ENCODE peak calls at places on chromosomes 12 and 14, in five cellular contexts. One of them, this sample, is unnamed.

GRCh38 chr12:75889214-75889613 is 142.4 kb downstream of the PHLDA1 start:
- DNase-seq in HEK293T: no peak
- DNase-seq in occipital lobe: peak; percentile 18
- DNase-seq in esophagus muscularis mucosa: no peak
- DNase-seq in fibroblast of the aortic adventitia: no peak
- DNase-seq in this sample: no peak

GRCh38 chr14:36161781-36162180 is 14.7 kb downstream of the PTCSC3 start:
- DNase-seq in HEK293T: no peak
- DNase-seq in esophagus muscularis mucosa: no peak
- DNase-seq in fibroblast of the aortic adventitia: no peak
- DNase-seq in occipital lobe: no peak
- DNase-seq in this sample: no peak

GRCh38 chr12:123973552-123974341 is 732 bp downstream of the ZNF664 start:
- DNase-seq in occipital lobe: peak; percentile 25
- DNase-seq in HEK293T: peak; percentile 22
- DNase-seq in esophagus muscularis mucosa: peak; percentile 92
- DNase-seq in fibroblast of the aortic adventitia: no peak
- DNase-seq in this sample: no peak

GRCh38 chr14:86779416-86779815 is 1213.6 kb downstream of the GALC start:
- DNase-seq in fibroblast of the aortic adventitia: peak; percentile 34
- DNase-seq in HEK293T: no peak
- DNase-seq in esophagus muscularis mucosa: no peak
- DNase-seq in occipital lobe: no peak
- DNase-seq in this sample: no peak

GRCh38 chr12:58873496-58873895 is 46.8 kb downstream of the LRIG3 start:
- DNase-seq in fibroblast of the aortic adventitia: no peak
- DNase-seq in occipital lobe: no peak
- DNase-seq in esophagus muscularis mucosa: no peak
- DNase-seq in HEK293T: no peak
- DNase-seq in this sample: no peak

GRCh38 chr12:12954361-12954760 is 2.4 kb upstream of the GPRC5D start:
- DNase-seq in esophagus muscularis mucosa: peak; percentile 42
- DNase-seq in HEK293T: no peak
- DNase-seq in fibroblast of the aortic adventitia: no peak
- DNase-seq in occipital lobe: no peak
- DNase-seq in this sample: no peak

GRCh38 chr14:100340454-100340813 is 17.3 kb downstream of the SLC25A47 start:
- DNase-seq in occipital lobe: no peak
- DNase-seq in fibroblast of the aortic adventitia: no peak
- DNase-seq in esophagus muscularis mucosa: no peak
- DNase-seq in HEK293T: no peak
- DNase-seq in this sample: no peak

GRCh38 chr14:72801841-72802587 is 91.9 kb downstream of the DPF3 start:
- DNase-seq in HEK293T: no peak
- DNase-seq in occipital lobe: no peak
- DNase-seq in fibroblast of the aortic adventitia: peak; percentile 12
- DNase-seq in esophagus muscularis mucosa: no peak
- DNase-seq in this sample: no peak

GRCh38 chr12:62738105-62738504 is 196.8 kb downstream of the PPM1H start:
- DNase-seq in occipital lobe: no peak
- DNase-seq in esophagus muscularis mucosa: no peak
- DNase-seq in HEK293T: no peak
- DNase-seq in fibroblast of the aortic adventitia: peak; percentile 25
- DNase-seq in this sample: no peak

GRCh38 chr12:124544311-124544970 is 23.0 kb downstream of the NCOR2 start:
- DNase-seq in occipital lobe: no peak
- DNase-seq in esophagus muscularis mucosa: no peak
- DNase-seq in fibroblast of the aortic adventitia: no peak
- DNase-seq in HEK293T: no peak
- DNase-seq in this sample: no peak

GRCh38 chr12:20280515-20280914 is 87.8 kb upstream of the PDE3A start:
- DNase-seq in occipital lobe: no peak
- DNase-seq in fibroblast of the aortic adventitia: peak; percentile 74
- DNase-seq in esophagus muscularis mucosa: no peak
- DNase-seq in HEK293T: no peak
- DNase-seq in this sample: no peak

GRCh38 chr12:2998789-2999264 is 39.6 kb downstream of the TEAD4 start:
- DNase-seq in esophagus muscularis mucosa: no peak
- DNase-seq in fibroblast of the aortic adventitia: peak; percentile 67
- DNase-seq in occipital lobe: peak; percentile 69
- DNase-seq in HEK293T: no peak
- DNase-seq in this sample: peak; percentile 23

GRCh38 chr14:102043251-102044025 is 43.4 kb downstream of the HSP90AA1 start:
- DNase-seq in occipital lobe: peak; percentile 34
- DNase-seq in esophagus muscularis mucosa: no peak
- DNase-seq in fibroblast of the aortic adventitia: no peak
- DNase-seq in HEK293T: no peak
- DNase-seq in this sample: no peak

GRCh38 chr12:40946612-40947194 is 241.4 kb upstream of the PDZRN4 start:
- DNase-seq in fibroblast of the aortic adventitia: peak; percentile 59
- DNase-seq in occipital lobe: no peak
- DNase-seq in HEK293T: peak; percentile 10
- DNase-seq in esophagus muscularis mucosa: no peak
- DNase-seq in this sample: no peak

GRCh38 chr12:38919191-38919590 is 13.8 kb upstream of the CPNE8 start:
- DNase-seq in HEK293T: no peak
- DNase-seq in occipital lobe: no peak
- DNase-seq in fibroblast of the aortic adventitia: peak; percentile 37
- DNase-seq in esophagus muscularis mucosa: no peak
- DNase-seq in this sample: no peak

GRCh38 chr14:93970589-93970966 is 5.8 kb downstream of the ASB2 start:
- DNase-seq in HEK293T: peak; percentile 18
- DNase-seq in esophagus muscularis mucosa: no peak
- DNase-seq in occipital lobe: no peak
- DNase-seq in fibroblast of the aortic adventitia: no peak
- DNase-seq in this sample: no peak

GRCh38 chr12:106113042-106113441 is 25.7 kb downstream of the NUAK1 start:
- DNase-seq in esophagus muscularis mucosa: no peak
- DNase-seq in HEK293T: no peak
- DNase-seq in occipital lobe: no peak
- DNase-seq in fibroblast of the aortic adventitia: peak; percentile 30
- DNase-seq in this sample: no peak

GRCh38 chr14:78674820-78675219 is 504.6 kb downstream of the NRXN3 start:
- DNase-seq in fibroblast of the aortic adventitia: no peak
- DNase-seq in occipital lobe: no peak
- DNase-seq in HEK293T: no peak
- DNase-seq in esophagus muscularis mucosa: no peak
- DNase-seq in this sample: no peak

GRCh38 chr12:56990648-56991318 is 15.6 kb downstream of the ZBTB39 start:
- DNase-seq in esophagus muscularis mucosa: peak; percentile 72
- DNase-seq in fibroblast of the aortic adventitia: no peak
- DNase-seq in HEK293T: no peak
- DNase-seq in occipital lobe: no peak
- DNase-seq in this sample: no peak

GRCh38 chr14:96265387-96265786 is 9.4 kb downstream of the BDKRB1 start:
- DNase-seq in esophagus muscularis mucosa: no peak
- DNase-seq in HEK293T: no peak
- DNase-seq in fibroblast of the aortic adventitia: no peak
- DNase-seq in occipital lobe: no peak
- DNase-seq in this sample: no peak

GRCh38 chr12:7017870-7018349 is 366 bp downstream of the LPCAT3 start:
- DNase-seq in occipital lobe: no peak
- DNase-seq in esophagus muscularis mucosa: no peak
- DNase-seq in fibroblast of the aortic adventitia: no peak
- DNase-seq in HEK293T: peak; percentile 64
- DNase-seq in this sample: no peak

GRCh38 chr12:102023343-102023930 is 38.4 kb downstream of the WASHC3 start:
- DNase-seq in esophagus muscularis mucosa: no peak
- DNase-seq in occipital lobe: no peak
- DNase-seq in fibroblast of the aortic adventitia: peak; percentile 81
- DNase-seq in HEK293T: no peak
- DNase-seq in this sample: no peak

GRCh38 chr14:91100086-91100485 is 13.8 kb upstream of the DGLUCY start:
- DNase-seq in occipital lobe: no peak
- DNase-seq in esophagus muscularis mucosa: no peak
- DNase-seq in HEK293T: no peak
- DNase-seq in fibroblast of the aortic adventitia: no peak
- DNase-seq in this sample: no peak

GRCh38 chr12:129145381-129145780 is 292.1 kb downstream of the GLT1D1 start:
- DNase-seq in HEK293T: no peak
- DNase-seq in fibroblast of the aortic adventitia: no peak
- DNase-seq in esophagus muscularis mucosa: no peak
- DNase-seq in occipital lobe: peak; percentile 67
- DNase-seq in this sample: no peak

GRCh38 chr12:52004042-52004648 is 2.6 kb upstream of the TAMALIN start:
- DNase-seq in esophagus muscularis mucosa: no peak
- DNase-seq in HEK293T: peak; percentile 63
- DNase-seq in occipital lobe: peak; percentile 52
- DNase-seq in fibroblast of the aortic adventitia: peak; percentile 70
- DNase-seq in this sample: no peak

GRCh38 chr14:33534636-33535035 is 416.2 kb downstream of the EGLN3 start:
- DNase-seq in fibroblast of the aortic adventitia: no peak
- DNase-seq in occipital lobe: no peak
- DNase-seq in HEK293T: no peak
- DNase-seq in esophagus muscularis mucosa: no peak
- DNase-seq in this sample: no peak

GRCh38 chr12:54428050-54429013 is 9.3 kb upstream of the ITGA5 start:
- DNase-seq in HEK293T: no peak
- DNase-seq in occipital lobe: no peak
- DNase-seq in fibroblast of the aortic adventitia: peak; percentile 70
- DNase-seq in esophagus muscularis mucosa: no peak
- DNase-seq in this sample: peak; percentile 42